ENCODE peak calls at places on chromosomes 13 and 19, in six cellular contexts. D is psoas muscle, J is kidney epithelial cell, W is Peyer's patch, C is HFFc6, A is RWPE1. L is an unnamed sample.

GRCh38 chr13:23796546-23796945 is 92.7 kb downstream of the MIPEP start:
- DNase-seq in D (no peak), J (peak; percentile 16), W (no peak), C (no peak), A (no peak), L (peak; percentile 59)

GRCh38 chr13:24851546-24851945 is 87.6 kb downstream of the RNF17 start:
- DNase-seq in D (no peak), J (no peak), W (no peak), C (peak; percentile 24), A (peak; percentile 76), L (peak; percentile 35)

GRCh38 chr13:106297283-106297682 is 238.2 kb downstream of the EFNB2 start:
- DNase-seq in D (no peak), J (no peak), W (no peak), C (no peak), A (no peak), L (no peak)

GRCh38 chr13:98439896-98440295 is 137.0 kb downstream of the STK24 start:
- DNase-seq in D (no peak), J (no peak), W (no peak), C (no peak), A (no peak), L (no peak)

GRCh38 chr13:114046447-114046846 is 72.6 kb upstream of the C13orf46 start:
- DNase-seq in D (no peak), J (no peak), W (no peak), C (no peak), A (no peak), L (no peak)

GRCh38 chr19:37506387-37507166 is at the start of gene ZNF793:
- DNase-seq in D (peak; percentile 78), J (peak; percentile 65), W (peak; percentile 80), C (peak; percentile 56), A (peak; percentile 64), L (peak; percentile 88)

GRCh38 chr13:36345438-36346221 is 564 bp downstream of the SPART start:
- DNase-seq in D (peak; percentile 68), J (peak; percentile 38), W (peak; percentile 42), C (peak; percentile 78), A (peak; percentile 58), L (peak; percentile 93)

GRCh38 chr13:59891053-59891452 is 272.7 kb downstream of the DIAPH3 start:
- DNase-seq in D (no peak), J (no peak), W (no peak), C (no peak), A (no peak), L (no peak)

GRCh38 chr19:55149078-55150003 is at the start of gene TNNT1:
- DNase-seq in D (peak; percentile 85), J (no peak), W (no peak), C (no peak), A (no peak), L (no peak)

GRCh38 chr19:19599190-19599535 is 19.3 kb downstream of the PBX4 start:
- DNase-seq in D (no peak), J (no peak), W (no peak), C (no peak), A (no peak), L (no peak)

GRCh38 chr19:7191946-7192691 is 102.1 kb downstream of the INSR start:
- DNase-seq in D (no peak), J (no peak), W (peak; percentile 26), C (no peak), A (no peak), L (no peak)

GRCh38 chr13:105087941-105088340 is 1447.5 kb downstream of the EFNB2 start:
- DNase-seq in D (no peak), J (no peak), W (no peak), C (no peak), A (no peak), L (no peak)

GRCh38 chr13:40319699-40320586 is 346.5 kb downstream of the FOXO1 start:
- DNase-seq in D (no peak), J (no peak), W (no peak), C (no peak), A (peak; percentile 8), L (no peak)

GRCh38 chr13:101945435-101945834 is 456.4 kb downstream of the FGF14 start:
- DNase-seq in D (no peak), J (no peak), W (no peak), C (no peak), A (no peak), L (peak; percentile 13)

GRCh38 chr13:113106666-113107065 is 1.1 kb downstream of the F7 start:
- DNase-seq in D (no peak), J (no peak), W (no peak), C (no peak), A (no peak), L (no peak)

DNA sequence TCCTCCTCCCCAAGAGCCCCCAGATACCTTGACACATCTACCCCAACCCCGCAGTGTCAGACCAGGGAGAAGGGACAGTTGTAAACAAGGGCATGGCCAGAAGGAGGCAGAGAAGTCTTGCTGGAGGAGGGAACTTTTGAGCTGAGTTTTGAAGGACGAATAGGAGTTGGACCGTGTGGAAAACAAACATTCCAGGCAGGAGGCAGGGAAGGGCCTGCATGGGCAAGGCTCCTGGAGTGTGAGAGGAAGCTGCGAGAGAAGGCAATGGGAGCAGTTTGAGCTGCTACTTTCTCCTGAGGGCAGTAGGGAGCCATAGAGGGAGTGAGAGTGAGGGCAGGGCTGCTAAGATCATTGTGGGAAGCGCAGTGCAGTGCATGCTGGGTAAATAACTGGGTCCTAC is 23.3 kb downstream of the IL12RB1 start:
- DNase-seq in D (no peak), J (no peak), W (no peak), C (no peak), A (no peak), L (no peak)
- TF ChIP-seq CTCF in D (no peak), J (no peak), W (no peak), C (no peak), A (no peak), L (peak; percentile 15)

GRCh38 chr19:17294051-17294891 is 9.0 kb downstream of the ABHD8 start:
- DNase-seq in D (peak; percentile 69), J (no peak), W (peak; percentile 35), C (no peak), A (peak; percentile 80), L (no peak)

GRCh38 chr19:17292301-17293074 is 10.7 kb downstream of the ABHD8 start:
- DNase-seq in D (peak; percentile 75), J (peak; percentile 56), W (peak; percentile 82), C (peak; percentile 90), A (peak; percentile 96), L (peak; percentile 93)

GRCh38 chr19:17293605-17294004 is 9.6 kb downstream of the ABHD8 start:
- DNase-seq in D (no peak), J (no peak), W (no peak), C (no peak), A (no peak), L (no peak)

GRCh38 chr19:17296976-17297375 is 6.2 kb downstream of the ABHD8 start:
- DNase-seq in D (no peak), J (no peak), W (no peak), C (no peak), A (no peak), L (peak; percentile 48)

DNA sequence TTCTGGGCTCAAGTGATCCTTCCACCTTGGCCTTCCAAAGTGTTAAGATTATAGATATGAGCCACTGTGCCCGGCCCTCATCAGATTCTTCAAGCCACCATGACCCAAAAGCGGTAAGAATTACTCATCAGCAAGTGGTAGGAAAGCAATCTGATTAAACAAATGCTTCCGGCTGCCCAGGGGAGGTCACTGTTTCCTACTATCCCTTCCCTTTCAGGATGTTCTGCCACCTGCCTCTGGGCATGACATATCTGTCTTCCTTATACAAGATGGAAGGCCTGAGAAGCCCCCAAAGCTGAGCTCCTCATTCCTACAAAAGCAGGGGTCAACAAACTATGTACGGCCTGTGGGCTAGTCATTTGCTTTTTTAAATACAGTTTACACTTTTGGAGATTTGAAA is 6.9 kb downstream of the ABHD8 start:
- DNase-seq in D (no peak), J (no peak), W (no peak), C (peak; percentile 59), A (peak; percentile 72), L (peak; percentile 55)
- TF ChIP-seq CTCF in D (no peak), J (peak; percentile 25), W (no peak), C (peak; percentile 45), A (peak; percentile 25), L (peak; percentile 31)

DNA sequence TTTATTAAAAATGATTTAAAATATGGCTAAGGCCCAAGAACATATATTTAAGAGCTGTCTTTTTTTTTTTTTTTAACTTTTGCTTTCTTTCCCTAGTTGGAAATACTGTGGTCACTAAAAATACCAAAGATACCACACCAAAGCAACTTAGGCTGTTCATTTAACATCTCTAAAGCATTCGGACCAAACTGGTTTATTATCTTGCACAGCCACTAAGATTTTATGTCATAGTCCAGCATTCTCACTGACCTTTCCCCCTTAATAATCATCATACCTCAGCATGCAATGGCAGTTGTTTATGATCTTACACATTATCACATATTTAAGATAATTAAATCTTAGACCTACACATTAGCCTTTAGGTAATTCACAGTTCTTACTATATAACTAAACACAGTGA is 74.0 kb downstream of the CDK8 start:
- DNase-seq in D (no peak), J (no peak), W (no peak), C (no peak), A (no peak), L (peak; percentile 47)
- TF ChIP-seq CTCF in D (no peak), J (no peak), W (no peak), C (no peak), A (no peak), L (no peak)

GRCh38 chr19:10078329-10078728 is 7.8 kb upstream of the SHFL start:
- DNase-seq in D (no peak), J (no peak), W (no peak), C (no peak), A (no peak), L (no peak)

GRCh38 chr19:10076535-10076934 is 9.6 kb upstream of the SHFL start:
- DNase-seq in D (no peak), J (no peak), W (no peak), C (no peak), A (no peak), L (no peak)

GRCh38 chr19:10079031-10079453 is 7.1 kb upstream of the SHFL start:
- DNase-seq in D (no peak), J (no peak), W (no peak), C (no peak), A (no peak), L (no peak)

GRCh38 chr19:10070730-10071446 is 15.2 kb upstream of the SHFL start:
- DNase-seq in D (peak; percentile 40), J (no peak), W (no peak), C (no peak), A (no peak), L (no peak)

DNA sequence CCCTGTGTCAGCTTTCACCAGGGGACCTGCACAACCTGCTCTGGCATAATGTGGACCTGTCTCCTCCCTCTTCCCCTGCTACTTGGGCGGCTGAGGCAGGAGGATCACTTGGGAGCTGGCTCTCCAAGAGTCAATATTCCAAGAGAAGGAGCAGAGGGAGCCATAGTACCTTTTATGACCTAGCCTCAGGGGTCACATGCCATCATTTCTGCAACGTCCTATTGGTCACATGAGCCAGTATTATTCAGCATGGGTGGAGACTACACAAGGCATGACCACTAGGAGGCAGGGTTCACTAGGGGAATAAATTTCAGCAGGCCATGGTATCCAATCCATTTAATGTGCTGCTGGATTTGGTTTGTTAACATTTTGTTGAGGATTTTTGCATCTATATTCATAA is 12.0 kb upstream of the SHFL start:
- DNase-seq in D (no peak), J (no peak), W (peak; percentile 29), C (peak; percentile 40), A (no peak), L (peak; percentile 50)
- TF ChIP-seq CTCF in D (peak; percentile 11), J (peak; percentile 13), W (peak; percentile 49), C (peak; percentile 77), A (no peak), L (peak; percentile 40)

L was measured in choroid plexus epithelial cell.